ENCODE peak calls at places on chromosome 21, in six cellular contexts. E is activated T-cell treated with anti-CD3 and anti-CD28 coated beads, Interleukin-2, amount 50 U/mL, for 48 hours; U is HT1080; L is cardiac fibroblast; P is K562; B is psoas muscle. M is an unnamed sample.

GRCh38 chr21:17925000-17925610 is 105.9 kb upstream of the C21orf91 start:
- DNase-seq in E (peak; percentile 48), U (peak; percentile 41), L (peak; percentile 72), P (peak; percentile 66), B (no peak), M (peak; percentile 49)

GRCh38 chr21:43308101-43308500 is 118.8 kb downstream of the SIK1 start:
- DNase-seq in E (no peak), U (no peak), L (no peak), P (no peak), B (no peak), M (no peak)

GRCh38 chr21:34630536-34631143 is 15.7 kb upstream of the RCAN1 start:
- DNase-seq in E (no peak), U (peak; percentile 41), L (peak; percentile 70), P (peak; percentile 76), B (no peak), M (no peak)

GRCh38 chr21:38343691-38344090 is 86.9 kb downstream of the KCNJ15 start:
- DNase-seq in E (no peak), U (peak; percentile 71), L (peak; percentile 67), P (no peak), B (no peak), M (no peak)

GRCh38 chr21:40512590-40512989 is 334.4 kb downstream of the DSCAM start:
- DNase-seq in E (peak; percentile 39), U (peak; percentile 11), L (no peak), P (peak; percentile 41), B (no peak), M (peak; percentile 35)

GRCh38 chr21:32547018-32547417 is 38.3 kb downstream of the TCP10L start:
- DNase-seq in E (no peak), U (no peak), L (no peak), P (peak; percentile 72), B (no peak), M (no peak)

GRCh38 chr21:29298348-29299045 is at the start of gene BACH1:
- DNase-seq in E (peak; percentile 91), U (peak; percentile 87), L (peak; percentile 89), P (peak; percentile 97), B (peak; percentile 95), M (peak; percentile 93)

GRCh38 chr21:44480200-44481065 is 25.1 kb downstream of the LRRC3 start:
- DNase-seq in E (no peak), U (no peak), L (no peak), P (no peak), B (no peak), M (no peak)

GRCh38 chr21:41779659-41780058 is 12.8 kb upstream of the RIPK4 start:
- DNase-seq in E (no peak), U (no peak), L (no peak), P (no peak), B (no peak), M (no peak)

GRCh38 chr21:16713331-16714114 is 799.3 kb upstream of the CXADR start:
- DNase-seq in E (no peak), U (no peak), L (peak; percentile 41), P (no peak), B (no peak), M (no peak)

GRCh38 chr21:46112731-46113215 is 14.9 kb downstream of the COL6A2 start:
- DNase-seq in E (peak; percentile 9), U (no peak), L (no peak), P (no peak), B (peak; percentile 42), M (peak; percentile 0)

GRCh38 chr21:41662161-41662560 is 104.7 kb downstream of the RIPK4 start:
- DNase-seq in E (no peak), U (no peak), L (no peak), P (no peak), B (no peak), M (no peak)

GRCh38 chr21:35401476-35401875 is 352.4 kb upstream of the RUNX1 start:
- DNase-seq in E (no peak), U (no peak), L (no peak), P (no peak), B (no peak), M (no peak)

GRCh38 chr21:28872218-28872617 is 120.5 kb downstream of the LTN1 start:
- DNase-seq in E (no peak), U (no peak), L (no peak), P (no peak), B (no peak), M (no peak)

GRCh38 chr21:40706806-40707205 is 140.2 kb downstream of the DSCAM start:
- DNase-seq in E (no peak), U (no peak), L (no peak), P (no peak), B (no peak), M (no peak)

GRCh38 chr21:16588433-16588860 is 858.7 kb downstream of the USP25 start:
- DNase-seq in E (no peak), U (peak; percentile 77), L (peak; percentile 88), P (no peak), B (peak; percentile 63), M (no peak)

GRCh38 chr21:35226302-35226701 is 177.2 kb upstream of the RUNX1 start:
- DNase-seq in E (no peak), U (peak; percentile 40), L (peak; percentile 44), P (no peak), B (peak; percentile 90), M (no peak)

GRCh38 chr21:29190920-29191319 is 60.5 kb downstream of the MAP3K7CL start:
- DNase-seq in E (no peak), U (no peak), L (peak; percentile 83), P (no peak), B (peak; percentile 63), M (peak; percentile 27)

GRCh38 chr21:39669976-39670671 is 57.4 kb downstream of the B3GALT5 start:
- DNase-seq in E (no peak), U (no peak), L (no peak), P (no peak), B (no peak), M (no peak)

GRCh38 chr21:42868196-42868595 is 11.1 kb downstream of the WDR4 start:
- DNase-seq in E (no peak), U (no peak), L (no peak), P (no peak), B (no peak), M (no peak)